ENCODE peak calls at places on chromosomes 13 and 19, in ten cellular contexts. S is hepatic stellate cell; Z is anterior cingulate cortex; W is amniotic epithelial cell; N is stimulated activated CD8-positive, alpha-beta memory T cell treated with anti-CD3 and anti-CD28 coated beads, Interleukin-4, amount 100 ng/mL, for 4 hours; C is NCI-H526; B is lung microvascular endothelial cell; J is stimulated activated CD4-positive, alpha-beta T cell treated with anti-CD3 and anti-CD28 coated beads, Interleukin-12 subunit alpha, Interleukin-12 subunit beta, amount 100 ng/mL, for 24 hours; O is activated naive CD8-positive, alpha-beta T cell treated with anti-CD3 and anti-CD28 coated beads, Interleukin-2, amount 50 U/mL, for 24 hours; G is RWPE2. E is an unnamed sample.
A peak's percentile ranks its signal among the peaks of the same experiment; 100 is the strongest.

GRCh38 chr19:2249880-2250764 is 999 bp downstream of the AMH start:
- DNase-seq in S (no peak), Z (no peak), W (no peak), N (no peak), C (peak; percentile 55), B (no peak), J (no peak), O (no peak), G (peak; percentile 47), E (no peak)

GRCh38 chr19:17370026-17370587 is 7.0 kb downstream of the PLVAP start:
- DNase-seq in S (no peak), Z (no peak), W (peak; percentile 67), N (no peak), C (no peak), B (no peak), J (no peak), O (no peak), G (no peak), E (no peak)

GRCh38 chr13:102073251-102073650 is 328.6 kb downstream of the FGF14 start:
- DNase-seq in S (no peak), Z (no peak), W (no peak), N (no peak), C (no peak), B (no peak), J (no peak), O (no peak), G (no peak), E (no peak)

GRCh38 chr19:38543807-38544568 is 73.8 kb downstream of the MAP4K1 start:
- DNase-seq in S (peak; percentile 85), Z (peak; percentile 67), W (peak; percentile 98), N (no peak), C (peak; percentile 88), B (peak; percentile 88), J (no peak), O (no peak), G (peak; percentile 91), E (peak; percentile 85)

GRCh38 chr13:40668335-40668734 is 1.9 kb upstream of the FOXO1 start:
- DNase-seq in S (peak; percentile 37), Z (no peak), W (no peak), N (peak; percentile 20), C (peak; percentile 44), B (peak; percentile 64), J (no peak), O (peak; percentile 56), G (no peak), E (no peak)

GRCh38 chr19:37845932-37846331 is 60.5 kb downstream of the WDR87 start:
- DNase-seq in S (peak; percentile 22), Z (no peak), W (no peak), N (no peak), C (no peak), B (peak; percentile 22), J (no peak), O (no peak), G (no peak), E (no peak)

GRCh38 chr13:43783820-43784219 is 3.0 kb downstream of the ENOX1 start:
- DNase-seq in S (peak; percentile 25), Z (no peak), W (peak; percentile 53), N (no peak), C (peak; percentile 92), B (peak; percentile 91), J (no peak), O (no peak), G (no peak), E (no peak)

GRCh38 chr19:1985588-1986356 is 29.7 kb downstream of the BTBD2 start:
- DNase-seq in S (no peak), Z (no peak), W (no peak), N (no peak), C (no peak), B (no peak), J (no peak), O (no peak), G (peak; percentile 55), E (no peak)

GRCh38 chr19:18715416-18715815 is 31.9 kb downstream of the CRTC1 start:
- DNase-seq in S (no peak), Z (no peak), W (no peak), N (no peak), C (no peak), B (no peak), J (no peak), O (no peak), G (no peak), E (no peak)

GRCh38 chr13:41767801-41768200 is 193.1 kb downstream of the VWA8 start:
- DNase-seq in S (no peak), Z (no peak), W (peak; percentile 36), N (no peak), C (no peak), B (peak; percentile 62), J (no peak), O (no peak), G (no peak), E (no peak)

GRCh38 chr19:51002542-51003311 is 1.3 kb upstream of the KLK8 start:
- DNase-seq in S (no peak), Z (no peak), W (no peak), N (no peak), C (peak; percentile 68), B (no peak), J (no peak), O (peak; percentile 16), G (peak; percentile 88), E (no peak)

GRCh38 chr13:49667773-49668172 is 23.5 kb downstream of the EBPL start:
- DNase-seq in S (no peak), Z (no peak), W (peak; percentile 40), N (no peak), C (no peak), B (no peak), J (no peak), O (no peak), G (no peak), E (no peak)

GRCh38 chr19:17576758-17577532 is 21.5 kb downstream of the COLGALT1 start:
- DNase-seq in S (no peak), Z (no peak), W (peak; percentile 74), N (no peak), C (peak; percentile 19), B (no peak), J (no peak), O (no peak), G (peak; percentile 85), E (no peak)

GRCh38 chr13:34847751-34848150 is 94.3 kb upstream of the NBEA start:
- DNase-seq in S (no peak), Z (no peak), W (no peak), N (no peak), C (peak; percentile 16), B (no peak), J (no peak), O (no peak), G (no peak), E (no peak)

GRCh38 chr19:8657869-8658268 is 27.4 kb downstream of the NFILZ start:
- DNase-seq in S (no peak), Z (no peak), W (no peak), N (no peak), C (no peak), B (no peak), J (no peak), O (no peak), G (no peak), E (no peak)

GRCh38 chr19:35248310-35249145 is at the start of gene LSR:
- DNase-seq in S (no peak), Z (no peak), W (no peak), N (peak; percentile 52), C (peak; percentile 99), B (no peak), J (peak; percentile 19), O (peak; percentile 71), G (peak; percentile 96), E (no peak)

GRCh38 chr19:2775556-2776430 is 7.3 kb downstream of the SGTA start:
- DNase-seq in S (peak; percentile 87), Z (no peak), W (peak; percentile 47), N (peak; percentile 56), C (no peak), B (peak; percentile 86), J (peak; percentile 34), O (peak; percentile 83), G (no peak), E (no peak)

GRCh38 chr13:109874921-109875454 is 88.6 kb upstream of the IRS2 start:
- DNase-seq in S (peak; percentile 54), Z (no peak), W (peak; percentile 99), N (no peak), C (no peak), B (no peak), J (no peak), O (no peak), G (no peak), E (no peak)

GRCh38 chr19:12330340-12330739 is 3.1 kb downstream of the ZNF563 start:
- DNase-seq in S (no peak), Z (no peak), W (no peak), N (no peak), C (no peak), B (no peak), J (no peak), O (no peak), G (no peak), E (no peak)

GRCh38 chr13:111353508-111353907 is 33.1 kb downstream of the TEX29 start:
- DNase-seq in S (no peak), Z (no peak), W (no peak), N (no peak), C (no peak), B (no peak), J (no peak), O (no peak), G (no peak), E (no peak)

GRCh38 chr19:13825489-13826475 is 30.5 kb downstream of the ZSWIM4 start:
- DNase-seq in S (no peak), Z (no peak), W (no peak), N (no peak), C (peak; percentile 34), B (peak; percentile 36), J (no peak), O (peak; percentile 26), G (peak; percentile 67), E (no peak)

GRCh38 chr19:7986321-7987083 is 18.9 kb downstream of the ELAVL1 start:
- DNase-seq in S (peak; percentile 82), Z (no peak), W (peak; percentile 69), N (no peak), C (no peak), B (peak; percentile 75), J (no peak), O (no peak), G (no peak), E (no peak)

GRCh38 chr13:74251778-74252519 is 117.7 kb upstream of the KLF12 start:
- DNase-seq in S (no peak), Z (no peak), W (peak; percentile 7), N (no peak), C (no peak), B (no peak), J (no peak), O (no peak), G (no peak), E (no peak)

GRCh38 chr13:113398963-113399754 is 35.2 kb upstream of the GRTP1 start:
- DNase-seq in S (no peak), Z (no peak), W (no peak), N (no peak), C (no peak), B (no peak), J (no peak), O (no peak), G (no peak), E (no peak)

GRCh38 chr19:952680-953500 is 27.1 kb downstream of the ARID3A start:
- DNase-seq in S (no peak), Z (no peak), W (peak; percentile 71), N (no peak), C (peak; percentile 74), B (no peak), J (no peak), O (no peak), G (peak; percentile 49), E (no peak)

GRCh38 chr19:55118401-55118991 is 1.1 kb upstream of the PPP1R12C start:
- DNase-seq in S (no peak), Z (peak; percentile 48), W (peak; percentile 61), N (no peak), C (no peak), B (no peak), J (no peak), O (peak; percentile 59), G (no peak), E (peak; percentile 87)

GRCh38 chr13:23621316-23621645 is 51.1 kb downstream of the TNFRSF19 start:
- DNase-seq in S (peak; percentile 77), Z (no peak), W (peak; percentile 87), N (no peak), C (no peak), B (peak; percentile 90), J (no peak), O (no peak), G (no peak), E (no peak)

GRCh38 chr13:70338608-70339007 is 230.4 kb upstream of the KLHL1 start:
- DNase-seq in S (no peak), Z (no peak), W (no peak), N (no peak), C (no peak), B (no peak), J (no peak), O (no peak), G (no peak), E (no peak)